ENCODE peak calls at places on chromosomes 16 and 17, in five cellular contexts. X is CD4-positive, alpha-beta T cell; D is GM03348; Z is T follicular helper cell; E is ascending aorta. S is an unnamed sample.

GRCh38 chr17:73552300-73553088 is 91.8 kb downstream of the SDK2 start:
- DNase-seq in Z (no peak), D (no peak), E (no peak), X (no peak), S (peak; percentile 65)

GRCh38 chr17:19534562-19535149 is 1.0 kb downstream of the SLC47A1 start:
- DNase-seq in E (no peak), D (no peak), Z (no peak), X (no peak), S (peak; percentile 40)

GRCh38 chr16:78249832-78250231 is 150.4 kb downstream of the WWOX start:
- DNase-seq in D (no peak), X (no peak), E (no peak), Z (no peak), S (no peak)

GRCh38 chr17:81397314-81398169 is 2.3 kb downstream of the BAHCC1 start:
- DNase-seq in Z (no peak), E (no peak), X (no peak), D (peak; percentile 59), S (peak; percentile 49)

GRCh38 chr16:3058173-3059030 is 7.0 kb upstream of the IL32 start:
- DNase-seq in Z (no peak), D (no peak), E (no peak), X (no peak), S (peak; percentile 53)

GRCh38 chr17:74145756-74146155 is 57.7 kb upstream of the RPL38 start:
- DNase-seq in X (no peak), D (no peak), E (no peak), Z (no peak), S (no peak)

GRCh38 chr17:81928497-81929252 is 1.1 kb upstream of the MAFG start:
- DNase-seq in X (no peak), D (no peak), Z (no peak), E (no peak), S (peak; percentile 25)

GRCh38 chr17:48307814-48308411 is 122.1 kb downstream of the SKAP1 start:
- DNase-seq in X (peak; percentile 26), E (no peak), Z (peak; percentile 32), D (peak; percentile 66), S (peak; percentile 54)

GRCh38 chr16:52680993-52681392 is 134.1 kb upstream of the TOX3 start:
- DNase-seq in D (no peak), Z (no peak), E (no peak), X (no peak), S (peak; percentile 27)

GRCh38 chr17:74528491-74529199 is 2.6 kb downstream of the CD300LB start:
- DNase-seq in D (no peak), Z (no peak), X (no peak), E (no peak), S (no peak)